ENCODE peak calls at places on chromosomes 16 and 17, in seven cellular contexts. Y, X, S, O, J, W and P are unnamed samples.

GRCh38 chr16:85551319-85551978 is 61.7 kb upstream of the GSE1 start:
- DNase-seq in Y (no peak), X (no peak), S (no peak), O (no peak), J (no peak), W (no peak), P (peak)

GRCh38 chr17:82924214-82924613 is 84.4 kb upstream of the ZNF750 start:
- DNase-seq in Y (no peak), X (no peak), S (no peak), O (no peak), J (no peak), W (no peak), P (no peak)

GRCh38 chr16:67398546-67399217 is 5.4 kb upstream of the TPPP3 start:
- DNase-seq in Y (no peak), X (no peak), S (no peak), O (no peak), J (no peak), W (no peak), P (no peak)

GRCh38 chr17:57892820-57893595 is 43.2 kb upstream of the MRPS23 start:
- DNase-seq in Y (no peak), X (peak), S (no peak), O (no peak), J (peak), W (peak), P (peak)

GRCh38 chr16:61575617-61576016 is 460.6 kb downstream of the CDH8 start:
- DNase-seq in Y (no peak), X (no peak), S (no peak), O (no peak), J (no peak), W (no peak), P (no peak)

GRCh38 chr16:88908307-88908706 is 41.8 kb upstream of the PABPN1L start:
- DNase-seq in Y (no peak), X (no peak), S (no peak), O (no peak), J (no peak), W (no peak), P (no peak)

GRCh38 chr17:10217916-10218315 is 19.5 kb upstream of the GAS7 start:
- DNase-seq in Y (no peak), X (no peak), S (no peak), O (no peak), J (peak), W (no peak), P (no peak)

GRCh38 chr17:17385502-17385901 is 82.3 kb downstream of the NT5M start:
- DNase-seq in Y (no peak), X (no peak), S (no peak), O (no peak), J (no peak), W (no peak), P (no peak)

GRCh38 chr17:71948703-71949422 is 172.0 kb upstream of the SOX9 start:
- DNase-seq in Y (no peak), X (no peak), S (no peak), O (no peak), J (peak), W (no peak), P (no peak)

GRCh38 chr17:52828621-52829020 is 670.1 kb upstream of the CA10 start:
- DNase-seq in Y (no peak), X (no peak), S (no peak), O (no peak), J (no peak), W (no peak), P (no peak)

GRCh38 chr17:2792541-2793169 is 3.6 kb upstream of the RAP1GAP2 start:
- DNase-seq in Y (no peak), X (no peak), S (no peak), O (no peak), J (no peak), W (no peak), P (peak)

GRCh38 chr16:15775209-15775608 is 81.6 kb downstream of the MYH11 start:
- DNase-seq in Y (no peak), X (no peak), S (no peak), O (no peak), J (no peak), W (peak), P (no peak)

GRCh38 chr17:41052594-41052993 is 2.4 kb downstream of the KRTAP2-2 start:
- DNase-seq in Y (no peak), X (no peak), S (no peak), O (no peak), J (peak), W (peak), P (no peak)

GRCh38 chr17:49365667-49366066 is 3.6 kb upstream of the ZNF652 start:
- DNase-seq in Y (no peak), X (peak), S (no peak), O (no peak), J (peak), W (peak), P (peak)

GRCh38 chr16:4261557-4262172 is 11.2 kb downstream of the TFAP4 start:
- DNase-seq in Y (no peak), X (no peak), S (peak), O (no peak), J (peak), W (peak), P (peak)

GRCh38 chr16:680967-681745 is 946 bp downstream of the STUB1 start:
- DNase-seq in Y (no peak), X (no peak), S (no peak), O (no peak), J (peak), W (peak), P (no peak)

GRCh38 chr16:54447606-54448440 is 161.2 kb upstream of the IRX3 start:
- DNase-seq in Y (no peak), X (no peak), S (no peak), O (no peak), J (peak), W (peak), P (no peak)